ENCODE peak calls at places on chromosomes 4 and X, in six cellular contexts. F is endothelial cell of umbilical vein, V is breast epithelium, E is A549, S is ovary, J is adrenal gland. X is an unnamed sample.

GRCh38 chrX:75609361-75609760 is 86.5 kb upstream of the ZDHHC15 start:
- DNase-seq in F (no peak), V (no peak), E (no peak), S (no peak), J (no peak), X (no peak)

GRCh38 chr4:169270156-169270809 is 473 bp downstream of the SH3RF1 start:
- DNase-seq in F (peak), V (peak), E (peak), S (peak), J (peak), X (peak)

GRCh38 chr4:127916512-127916911 is 35.8 kb downstream of the PLK4 start:
- DNase-seq in F (no peak), V (no peak), E (no peak), S (no peak), J (no peak), X (no peak)

GRCh38 chr4:4881432-4881831 is 22.0 kb downstream of the MSX1 start:
- DNase-seq in F (no peak), V (no peak), E (no peak), S (no peak), J (no peak), X (no peak)

GRCh38 chr4:27463816-27464215 is 603.2 kb downstream of the STIM2 start:
- DNase-seq in F (no peak), V (no peak), E (peak), S (no peak), J (no peak), X (no peak)

GRCh38 chrX:48467331-48467761 is 2.7 kb downstream of the SLC38A5 start:
- DNase-seq in F (no peak), V (no peak), E (no peak), S (peak), J (no peak), X (no peak)

GRCh38 chrX:630007-630921 is at the start of gene SHOX:
- DNase-seq in F (no peak), V (no peak), E (no peak), S (no peak), J (no peak), X (no peak)

GRCh38 chr4:26984896-26985295 is 124.3 kb downstream of the STIM2 start:
- DNase-seq in F (no peak), V (no peak), E (no peak), S (no peak), J (no peak), X (no peak)

GRCh38 chr4:110306363-110306762 is 107.9 kb upstream of the ELOVL6 start:
- DNase-seq in F (no peak), V (no peak), E (no peak), S (no peak), J (no peak), X (no peak)

GRCh38 chrX:13101439-13102139 is 57.2 kb upstream of the FAM9C start:
- DNase-seq in F (peak), V (peak), E (peak), S (peak), J (peak), X (peak)

GRCh38 chr4:16026155-16026761 is 57.6 kb downstream of the PROM1 start:
- DNase-seq in F (peak), V (no peak), E (peak), S (no peak), J (peak), X (no peak)

GRCh38 chr4:140242357-140243284 is 88.6 kb upstream of the MAML3 start:
- DNase-seq in F (no peak), V (no peak), E (no peak), S (no peak), J (no peak), X (no peak)

GRCh38 chrX:152810403-152810802 is 20.2 kb downstream of the CETN2 start:
- DNase-seq in F (no peak), V (no peak), E (peak), S (no peak), J (no peak), X (no peak)

GRCh38 chrX:115067812-115068211 is 50.4 kb upstream of the IL13RA2 start:
- DNase-seq in F (no peak), V (no peak), E (no peak), S (no peak), J (no peak), X (no peak)

GRCh38 chrX:96770315-96770714 is 85.7 kb downstream of the DIAPH2 start:
- DNase-seq in F (peak), V (no peak), E (peak), S (no peak), J (no peak), X (no peak)

GRCh38 chr4:85867281-85867680 is 392.3 kb downstream of the ARHGAP24 start:
- DNase-seq in F (no peak), V (no peak), E (no peak), S (no peak), J (no peak), X (no peak)

GRCh38 chr4:78332974-78333373 is 218.6 kb upstream of the ANXA3 start:
- DNase-seq in F (no peak), V (no peak), E (no peak), S (no peak), J (no peak), X (no peak)

GRCh38 chr4:57110635-57111546 is 706 bp upstream of the IGFBP7 start:
- DNase-seq in F (peak), V (peak), E (no peak), S (peak), J (peak), X (peak)

GRCh38 chrX:86241547-86241946 is 93.3 kb downstream of the DACH2 start:
- DNase-seq in F (no peak), V (no peak), E (no peak), S (no peak), J (no peak), X (no peak)

GRCh38 chrX:10017866-10018265 is 50.7 kb downstream of the CLDN34 start:
- DNase-seq in F (peak), V (peak), E (peak), S (no peak), J (no peak), X (no peak)

GRCh38 chrX:76996641-76997040 is 450.5 kb upstream of the FGF16 start:
- DNase-seq in F (no peak), V (no peak), E (no peak), S (no peak), J (no peak), X (no peak)

GRCh38 chrX:148024425-148025148 is 43.5 kb downstream of the FMR1NB start:
- DNase-seq in F (no peak), V (no peak), E (no peak), S (no peak), J (no peak), X (no peak)

GRCh38 chr4:4666693-4667642 is 125.1 kb upstream of the STX18 start:
- DNase-seq in F (no peak), V (no peak), E (no peak), S (peak), J (no peak), X (no peak)

GRCh38 chrX:119093991-119094741 is 21.4 kb downstream of the CT47C1 start:
- DNase-seq in F (no peak), V (no peak), E (peak), S (no peak), J (no peak), X (no peak)

GRCh38 chr4:56040842-56041241 is 92.1 kb downstream of the CEP135 start:
- DNase-seq in F (no peak), V (no peak), E (no peak), S (no peak), J (no peak), X (no peak)

GRCh38 chr4:3780347-3781171 is 14.4 kb downstream of the ADRA2C start:
- DNase-seq in F (no peak), V (no peak), E (peak), S (no peak), J (no peak), X (no peak)

GRCh38 chr4:7939377-7940108 is at the start of gene AFAP1:
- DNase-seq in F (peak), V (peak), E (peak), S (peak), J (peak), X (peak)
- TF ChIP-seq POLR2A in F (peak), V (no peak), E (peak), S (peak), J (peak), X (peak)

GRCh38 chrX:132470830-132471229 is 18.0 kb downstream of the MBNL3 start:
- DNase-seq in F (no peak), V (no peak), E (no peak), S (no peak), J (no peak), X (no peak)
- TF ChIP-seq POLR2A in F (no peak), V (no peak), E (no peak), S (no peak), J (no peak), X (no peak)

DNA sequence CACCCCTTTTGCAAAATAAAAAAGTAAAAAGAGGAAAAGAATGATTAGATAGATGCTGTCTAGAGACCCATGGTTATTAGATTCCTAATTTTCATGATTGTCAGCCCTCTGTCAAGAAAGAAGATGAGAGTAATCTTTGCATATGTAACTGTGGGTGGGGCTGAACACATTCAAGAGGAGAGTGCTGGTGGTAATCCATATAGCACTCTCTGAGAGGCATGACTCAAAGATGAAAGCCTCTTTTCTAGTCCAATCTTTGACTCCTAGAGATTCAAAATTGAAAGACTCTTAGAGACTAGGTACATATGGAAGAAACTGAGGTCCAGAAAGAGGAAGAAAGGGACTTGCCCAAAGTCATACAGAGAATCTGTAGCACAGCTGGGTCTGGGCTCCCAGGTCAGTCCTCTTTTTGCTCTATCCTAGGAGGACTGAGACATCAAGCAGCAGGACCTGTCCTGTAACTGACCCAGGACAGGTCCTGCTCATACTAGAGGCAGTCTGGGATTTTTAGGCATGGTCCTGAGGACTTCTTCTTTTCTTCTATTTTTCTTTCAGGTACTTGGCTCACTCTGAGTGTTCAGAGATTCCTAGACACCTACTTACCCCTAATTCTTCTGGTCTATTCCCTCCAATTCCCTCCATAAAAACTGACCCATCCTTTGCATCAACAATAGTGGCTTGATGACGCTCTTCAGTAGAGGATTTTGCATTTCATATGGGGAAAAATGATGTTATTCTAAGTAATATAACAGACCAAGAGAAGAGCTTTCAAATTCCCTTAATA is 23.8 kb downstream of the VSIG4 start:
- DNase-seq in F (no peak), V (no peak), E (no peak), S (no peak), J (no peak), X (no peak)
- TF ChIP-seq POLR2A in F (no peak), V (no peak), E (no peak), S (no peak), J (no peak), X (no peak)

GRCh38 chr4:53365486-53366300 is at the start of gene SCFD2:
- DNase-seq in F (peak), V (peak), E (peak), S (peak), J (peak), X (peak)
- TF ChIP-seq POLR2A in F (peak), V (no peak), E (peak), S (peak), J (no peak), X (peak)

GRCh38 chrX:129678176-129678880 is 23.6 kb upstream of the APLN start:
- DNase-seq in F (peak), V (peak), E (peak), S (peak), J (peak), X (peak)
- TF ChIP-seq POLR2A in F (no peak), V (no peak), E (peak), S (no peak), J (no peak), X (no peak)

GRCh38 chr4:13641084-13641483 is 13.6 kb upstream of the BOD1L1 start:
- DNase-seq in F (no peak), V (no peak), E (no peak), S (peak), J (no peak), X (no peak)

GRCh38 chr4:13642576-13642975 is 15.1 kb upstream of the BOD1L1 start:
- DNase-seq in F (no peak), V (no peak), E (no peak), S (peak), J (no peak), X (no peak)

GRCh38 chr4:13645075-13645474 is 17.6 kb upstream of the BOD1L1 start:
- DNase-seq in F (no peak), V (no peak), E (no peak), S (no peak), J (no peak), X (no peak)

GRCh38 chr4:13640149-13640671 is 12.7 kb upstream of the BOD1L1 start:
- DNase-seq in F (no peak), V (no peak), E (peak), S (no peak), J (no peak), X (no peak)

GRCh38 chr4:13642163-13642562 is 14.6 kb upstream of the BOD1L1 start:
- DNase-seq in F (no peak), V (no peak), E (no peak), S (no peak), J (no peak), X (no peak)
- TF ChIP-seq POLR2A in F (no peak), V (no peak), E (no peak), S (no peak), J (no peak), X (no peak)

GRCh38 chrX:110317079-110317819 is 636 bp downstream of the AMMECR1 start:
- DNase-seq in F (peak), V (no peak), E (peak), S (peak), J (peak), X (peak)

GRCh38 chrX:110315541-110315940 is 2.3 kb downstream of the AMMECR1 start:
- DNase-seq in F (no peak), V (no peak), E (no peak), S (no peak), J (no peak), X (no peak)

GRCh38 chrX:110318664-110318968 is 731 bp upstream of the AMMECR1 start:
- DNase-seq in F (peak), V (no peak), E (peak), S (no peak), J (no peak), X (no peak)

GRCh38 chrX:110316351-110317078 is 1.4 kb downstream of the AMMECR1 start:
- DNase-seq in F (peak), V (no peak), E (no peak), S (no peak), J (no peak), X (no peak)

GRCh38 chrX:110317820-110318663 is at the start of gene AMMECR1:
- DNase-seq in F (peak), V (peak), E (peak), S (peak), J (peak), X (peak)
- TF ChIP-seq POLR2A in F (no peak), V (no peak), E (peak), S (peak), J (no peak), X (peak)

DNA sequence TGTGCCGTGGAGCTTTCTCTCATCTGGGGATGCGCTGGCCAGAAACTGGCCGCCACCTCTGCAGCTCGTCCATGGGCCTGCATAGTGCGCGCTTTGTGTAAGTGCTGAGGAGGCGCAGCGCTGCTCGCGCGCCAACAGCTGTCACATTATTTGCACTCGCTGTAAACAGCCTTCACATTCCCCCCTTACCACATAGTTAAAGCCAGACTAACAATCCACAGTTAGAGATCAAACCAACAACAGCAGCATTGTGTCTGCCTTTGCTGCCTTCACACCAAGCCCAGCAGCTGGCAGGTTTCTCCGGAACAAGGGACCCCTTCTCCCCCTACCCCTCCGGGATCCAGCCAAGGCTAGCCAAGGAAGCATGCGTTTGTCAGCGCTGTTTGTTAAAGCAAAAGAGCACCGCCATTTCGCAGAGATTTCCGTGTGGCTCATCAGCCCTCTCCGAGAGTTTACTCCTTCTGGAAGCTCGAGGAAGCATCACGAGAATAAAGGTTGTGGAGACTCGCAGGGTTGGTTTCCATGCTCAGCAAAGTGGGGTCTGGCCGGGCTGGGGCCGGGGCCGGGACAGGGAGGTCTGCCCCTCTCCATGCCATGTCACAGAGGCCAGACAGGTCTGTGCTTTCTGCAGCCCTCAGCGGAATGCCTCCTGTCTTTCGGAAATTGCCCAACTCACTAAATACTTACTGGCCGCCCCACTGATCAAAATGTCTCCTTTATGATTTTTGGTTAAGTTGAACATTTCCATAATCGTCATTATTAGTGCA is 11.0 kb downstream of the BCOR start:
- DNase-seq in F (no peak), V (no peak), E (no peak), S (no peak), J (no peak), X (no peak)
- TF ChIP-seq POLR2A in F (no peak), V (no peak), E (no peak), S (no peak), J (no peak), X (no peak)

GRCh38 chrX:132491191-132491590 is 2.4 kb upstream of the MBNL3 start:
- DNase-seq in F (no peak), V (no peak), E (peak), S (no peak), J (no peak), X (no peak)
- TF ChIP-seq POLR2A in F (no peak), V (no peak), E (no peak), S (no peak), J (no peak), X (no peak)